ENCODE peak calls at places on chromosomes 12 and 14, in seven cellular contexts. N is NCI-H2107, V is ovary, R is MCF 10A, O is aorta, C is KBM-7, D is neuronal stem cell. M is an unnamed sample.

GRCh38 chr12:32159381-32159780 is 52.7 kb downstream of the BICD1 start:
- DNase-seq in N (no peak), V (no peak), R (no peak), O (no peak), C (no peak), D (no peak), M (no peak)

GRCh38 chr14:22386924-22387775 is 201.9 kb downstream of the DAD1 start:
- DNase-seq in N (peak; percentile 88), V (peak; percentile 58), R (peak; percentile 79), O (peak; percentile 56), C (peak; percentile 89), D (peak; percentile 86), M (peak; percentile 86)

GRCh38 chr12:98744692-98745091 is 99.6 kb downstream of the APAF1 start:
- DNase-seq in N (no peak), V (peak; percentile 69), R (no peak), O (no peak), C (no peak), D (no peak), M (no peak)

GRCh38 chr14:56826214-56826613 is 15.9 kb upstream of the OTX2 start:
- DNase-seq in N (no peak), V (no peak), R (no peak), O (no peak), C (no peak), D (no peak), M (no peak)

GRCh38 chr14:50001146-50001998 is 108.5 kb downstream of the ARF6 start:
- DNase-seq in N (peak; percentile 74), V (no peak), R (peak; percentile 91), O (peak; percentile 62), C (peak; percentile 76), D (no peak), M (peak; percentile 42)

GRCh38 chr14:72665259-72665658 is 228.6 kb downstream of the DPF3 start:
- DNase-seq in N (no peak), V (no peak), R (peak; percentile 82), O (no peak), C (no peak), D (no peak), M (peak; percentile 93)

GRCh38 chr12:51172515-51173431 is at the start of gene TFCP2:
- DNase-seq in N (peak; percentile 97), V (peak; percentile 96), R (peak; percentile 95), O (peak; percentile 99), C (peak; percentile 95), D (peak; percentile 92), M (peak; percentile 92)

GRCh38 chr14:23695220-23695999 is 59.2 kb downstream of the DHRS2 start:
- DNase-seq in N (no peak), V (peak; percentile 45), R (no peak), O (no peak), C (peak; percentile 58), D (peak; percentile 38), M (no peak)

GRCh38 chr12:19186722-19187661 is 57.5 kb downstream of the PLEKHA5 start:
- DNase-seq in N (peak; percentile 3), V (no peak), R (peak; percentile 66), O (no peak), C (peak; percentile 58), D (peak; percentile 15), M (peak; percentile 63)

GRCh38 chr12:119171266-119171665 is 7.5 kb upstream of the HSPB8 start:
- DNase-seq in N (no peak), V (no peak), R (no peak), O (no peak), C (no peak), D (no peak), M (no peak)

GRCh38 chr12:80763874-80764273 is 47.2 kb downstream of the MYF5 start:
- DNase-seq in N (peak; percentile 39), V (no peak), R (peak; percentile 56), O (no peak), C (peak; percentile 69), D (peak; percentile 43), M (peak; percentile 60)

GRCh38 chr14:71985538-71986234 is 53.5 kb downstream of the RGS6 start:
- DNase-seq in N (no peak), V (no peak), R (peak; percentile 32), O (no peak), C (no peak), D (no peak), M (no peak)

GRCh38 chr14:103517172-103517566 is 5.5 kb downstream of the CKB start:
- DNase-seq in N (no peak), V (no peak), R (no peak), O (peak; percentile 38), C (no peak), D (no peak), M (no peak)

GRCh38 chr12:98373019-98373554 is 142.3 kb upstream of the TMPO start:
- DNase-seq in N (peak; percentile 18), V (no peak), R (peak; percentile 75), O (no peak), C (peak; percentile 77), D (peak; percentile 62), M (peak; percentile 59)

GRCh38 chr12:12432373-12432772 is 75.5 kb downstream of the BORCS5 start:
- DNase-seq in N (no peak), V (no peak), R (peak; percentile 84), O (no peak), C (no peak), D (no peak), M (peak; percentile 81)

GRCh38 chr14:32693114-32693513 is 245.6 kb upstream of the NPAS3 start:
- DNase-seq in N (no peak), V (no peak), R (peak; percentile 64), O (no peak), C (no peak), D (no peak), M (peak; percentile 95)

GRCh38 chr14:75589896-75590295 is 11.5 kb downstream of the FLVCR2 start:
- DNase-seq in N (no peak), V (no peak), R (no peak), O (no peak), C (no peak), D (no peak), M (no peak)

GRCh38 chr12:104357431-104357952 is 54.0 kb downstream of the EID3 start:
- DNase-seq in N (no peak), V (no peak), R (peak; percentile 33), O (no peak), C (no peak), D (no peak), M (no peak)

GRCh38 chr14:101131451-101131916 is 228.0 kb upstream of the RTL1 start:
- DNase-seq in N (no peak), V (no peak), R (no peak), O (no peak), C (no peak), D (no peak), M (no peak)

GRCh38 chr12:128767518-128767917 is 56.2 kb downstream of the SLC15A4 start:
- DNase-seq in N (no peak), V (no peak), R (no peak), O (no peak), C (no peak), D (no peak), M (no peak)

GRCh38 chr14:64208261-64208660 is 85.9 kb downstream of the ESR2 start:
- DNase-seq in N (no peak), V (no peak), R (no peak), O (no peak), C (no peak), D (no peak), M (no peak)

GRCh38 chr14:94764573-94764972 is 5.3 kb downstream of the GSC start:
- DNase-seq in N (no peak), V (no peak), R (no peak), O (no peak), C (no peak), D (no peak), M (no peak)

GRCh38 chr12:51592034-51592705 is 1.1 kb downstream of the SCN8A start:
- DNase-seq in N (no peak), V (no peak), R (no peak), O (no peak), C (no peak), D (peak; percentile 6), M (no peak)

GRCh38 chr14:99841436-99842071 is 48.3 kb downstream of the EML1 start:
- DNase-seq in N (no peak), V (no peak), R (no peak), O (no peak), C (no peak), D (no peak), M (no peak)

GRCh38 chr12:51980051-51980808 is 26.5 kb upstream of the TAMALIN start:
- DNase-seq in N (peak; percentile 63), V (peak; percentile 49), R (peak; percentile 80), O (peak; percentile 56), C (peak; percentile 74), D (peak; percentile 75), M (peak; percentile 29)

GRCh38 chr12:82781288-82782078 is 94.8 kb downstream of the TMTC2 start:
- DNase-seq in N (no peak), V (no peak), R (no peak), O (no peak), C (peak; percentile 3), D (peak; percentile 92), M (peak; percentile 28)

GRCh38 chr14:103551338-103551762 is 11.1 kb downstream of the BAG5 start:
- DNase-seq in N (no peak), V (peak; percentile 24), R (no peak), O (peak; percentile 86), C (no peak), D (no peak), M (no peak)

GRCh38 chr12:13571035-13571434 is 374.5 kb downstream of the EMP1 start:
- DNase-seq in N (no peak), V (no peak), R (no peak), O (no peak), C (no peak), D (no peak), M (no peak)

GRCh38 chr12:48938805-48939204 is 13.5 kb upstream of the FKBP11 start:
- DNase-seq in N (no peak), V (no peak), R (no peak), O (no peak), C (no peak), D (no peak), M (no peak)

GRCh38 chr14:56423591-56423991 is 156.0 kb upstream of the TMEM260 start:
- DNase-seq in N (no peak), V (no peak), R (peak; percentile 4), O (no peak), C (no peak), D (no peak), M (peak; percentile 8)

GRCh38 chr14:102666635-102667034 is 74.2 kb downstream of the RCOR1 start:
- DNase-seq in N (no peak), V (no peak), R (no peak), O (no peak), C (no peak), D (no peak), M (no peak)

GRCh38 chr12:57472391-57472790 is 7.3 kb downstream of the ARHGAP9 start:
- DNase-seq in N (no peak), V (no peak), R (no peak), O (no peak), C (no peak), D (no peak), M (no peak)

GRCh38 chr12:54201001-54201794 is 12.4 kb upstream of the SMUG1 start:
- DNase-seq in N (peak; percentile 49), V (peak; percentile 58), R (peak; percentile 75), O (peak; percentile 74), C (peak; percentile 88), D (peak; percentile 73), M (peak; percentile 40)

GRCh38 chr12:13941258-13942249 is 39.8 kb downstream of the GRIN2B start:
- DNase-seq in N (peak; percentile 34), V (no peak), R (peak; percentile 80), O (no peak), C (peak; percentile 42), D (peak; percentile 58), M (peak; percentile 11)

GRCh38 chr14:75088153-75088552 is 18.7 kb downstream of the ZC2HC1C start:
- DNase-seq in N (no peak), V (no peak), R (no peak), O (no peak), C (no peak), D (no peak), M (no peak)

GRCh38 chr14:63726499-63726898 is 1.4 kb downstream of the SGPP1 start:
- DNase-seq in N (no peak), V (no peak), R (no peak), O (no peak), C (peak; percentile 40), D (no peak), M (no peak)

GRCh38 chr12:72453550-72453949 is 181.4 kb downstream of the TRHDE start:
- DNase-seq in N (no peak), V (no peak), R (no peak), O (no peak), C (no peak), D (no peak), M (no peak)

GRCh38 chr12:67624355-67624754 is 24.2 kb upstream of the DYRK2 start:
- DNase-seq in N (no peak), V (no peak), R (no peak), O (no peak), C (no peak), D (no peak), M (no peak)

M was measured in astrocyte of the cerebellum.